ENCODE peak calls at places on chromosomes 4 and X, in ten cellular contexts. One of them, this sample, is unnamed.

GRCh38 chrX:106670631-106671030 is 55.9 kb upstream of the RNF128 start:
- DNase-seq in H1: no peak
- DNase-seq in esophagus muscularis mucosa: no peak
- DNase-seq in GM12878: no peak
- DNase-seq in K562: no peak
- DNase-seq in upper lobe of left lung: no peak
- DNase-seq in SK-N-SH: no peak
- DNase-seq in suprapubic skin: no peak
- DNase-seq in sigmoid colon: no peak
- DNase-seq in stomach: no peak
- DNase-seq in this sample: no peak

GRCh38 chr4:61201562-61202099 is 1.5 kb downstream of the ADGRL3 start:
- DNase-seq in suprapubic skin: no peak
- DNase-seq in SK-N-SH: peak
- DNase-seq in upper lobe of left lung: no peak
- DNase-seq in GM12878: no peak
- DNase-seq in sigmoid colon: peak
- DNase-seq in H1: no peak
- DNase-seq in stomach: no peak
- DNase-seq in esophagus muscularis mucosa: no peak
- DNase-seq in K562: no peak
- DNase-seq in this sample: no peak

GRCh38 chr4:40446785-40447184 is 111.7 kb downstream of the CHRNA9 start:
- DNase-seq in SK-N-SH: no peak
- DNase-seq in suprapubic skin: no peak
- DNase-seq in H1: no peak
- DNase-seq in K562: no peak
- DNase-seq in GM12878: no peak
- DNase-seq in stomach: no peak
- DNase-seq in sigmoid colon: no peak
- DNase-seq in esophagus muscularis mucosa: no peak
- DNase-seq in upper lobe of left lung: no peak
- DNase-seq in this sample: no peak

GRCh38 chr4:31674313-31674947 is 954.3 kb downstream of the PCDH7 start:
- DNase-seq in K562: no peak
- DNase-seq in GM12878: no peak
- DNase-seq in esophagus muscularis mucosa: no peak
- DNase-seq in H1: no peak
- DNase-seq in upper lobe of left lung: no peak
- DNase-seq in SK-N-SH: peak
- DNase-seq in stomach: no peak
- DNase-seq in sigmoid colon: no peak
- DNase-seq in suprapubic skin: no peak
- DNase-seq in this sample: no peak

GRCh38 chrX:964831-965416 is 247.5 kb downstream of the CRLF2 start:
- DNase-seq in esophagus muscularis mucosa: no peak
- DNase-seq in H1: no peak
- DNase-seq in sigmoid colon: no peak
- DNase-seq in GM12878: no peak
- DNase-seq in stomach: no peak
- DNase-seq in SK-N-SH: no peak
- DNase-seq in K562: no peak
- DNase-seq in suprapubic skin: no peak
- DNase-seq in upper lobe of left lung: no peak
- DNase-seq in this sample: no peak

GRCh38 chr4:52780206-52780605 is 29.0 kb upstream of the ERVMER34-1 start:
- DNase-seq in H1: no peak
- DNase-seq in stomach: no peak
- DNase-seq in sigmoid colon: no peak
- DNase-seq in K562: no peak
- DNase-seq in esophagus muscularis mucosa: peak
- DNase-seq in upper lobe of left lung: no peak
- DNase-seq in GM12878: no peak
- DNase-seq in suprapubic skin: no peak
- DNase-seq in SK-N-SH: no peak
- DNase-seq in this sample: no peak

GRCh38 chrX:40005290-40006011 is 92.3 kb downstream of the BCOR start:
- DNase-seq in suprapubic skin: no peak
- DNase-seq in H1: no peak
- DNase-seq in K562: no peak
- DNase-seq in sigmoid colon: no peak
- DNase-seq in stomach: no peak
- DNase-seq in upper lobe of left lung: no peak
- DNase-seq in esophagus muscularis mucosa: no peak
- DNase-seq in GM12878: no peak
- DNase-seq in SK-N-SH: no peak
- DNase-seq in this sample: no peak

GRCh38 chr4:159229164-159229563 is 126.3 kb downstream of the RAPGEF2 start:
- DNase-seq in upper lobe of left lung: no peak
- DNase-seq in K562: no peak
- DNase-seq in suprapubic skin: no peak
- DNase-seq in esophagus muscularis mucosa: no peak
- DNase-seq in stomach: no peak
- DNase-seq in sigmoid colon: no peak
- DNase-seq in GM12878: no peak
- DNase-seq in H1: no peak
- DNase-seq in SK-N-SH: no peak
- DNase-seq in this sample: no peak

DNA sequence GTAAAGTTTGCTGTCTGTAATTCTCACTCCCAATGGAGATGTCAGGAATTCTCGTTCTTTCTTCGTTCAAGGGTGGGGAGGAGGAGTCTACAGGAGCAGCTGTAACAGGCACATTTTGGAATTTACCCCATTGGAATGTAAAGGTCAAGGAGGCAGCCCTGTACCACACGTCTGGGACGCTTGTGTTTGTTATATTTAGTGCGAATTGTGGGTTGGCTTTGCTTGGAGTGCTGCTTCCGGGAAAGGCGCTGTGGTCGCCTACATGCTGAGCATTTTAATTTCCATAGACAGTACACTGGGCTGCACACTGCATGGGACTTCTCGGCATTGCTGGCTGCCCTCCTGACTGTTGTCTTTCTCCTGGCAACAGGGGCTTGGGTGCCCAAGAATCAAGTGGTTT is 12.8 kb downstream of the GYG2 start:
- DNase-seq in H1: no peak
- DNase-seq in K562: no peak
- DNase-seq in suprapubic skin: no peak
- DNase-seq in upper lobe of left lung: no peak
- DNase-seq in SK-N-SH: no peak
- DNase-seq in sigmoid colon: no peak
- DNase-seq in stomach: no peak
- DNase-seq in esophagus muscularis mucosa: no peak
- DNase-seq in GM12878: no peak
- DNase-seq in this sample: no peak
- TF ChIP-seq EP300 in H1: no peak
- TF ChIP-seq EP300 in K562: no peak
- TF ChIP-seq EP300 in suprapubic skin: no peak
- TF ChIP-seq EP300 in upper lobe of left lung: no peak
- TF ChIP-seq EP300 in SK-N-SH: no peak
- TF ChIP-seq EP300 in sigmoid colon: no peak
- TF ChIP-seq EP300 in stomach: no peak
- TF ChIP-seq EP300 in esophagus muscularis mucosa: no peak
- TF ChIP-seq EP300 in GM12878: no peak
- TF ChIP-seq EP300 in this sample: no peak

GRCh38 chrX:10749113-10749512 is 128.7 kb upstream of the MID1 start:
- DNase-seq in GM12878: no peak
- DNase-seq in upper lobe of left lung: no peak
- DNase-seq in H1: no peak
- DNase-seq in K562: no peak
- DNase-seq in sigmoid colon: no peak
- DNase-seq in SK-N-SH: no peak
- DNase-seq in esophagus muscularis mucosa: no peak
- DNase-seq in stomach: no peak
- DNase-seq in suprapubic skin: no peak
- DNase-seq in this sample: no peak

GRCh38 chrX:10741003-10741402 is 120.6 kb upstream of the MID1 start:
- DNase-seq in GM12878: no peak
- DNase-seq in SK-N-SH: peak
- DNase-seq in H1: no peak
- DNase-seq in stomach: no peak
- DNase-seq in K562: no peak
- DNase-seq in esophagus muscularis mucosa: no peak
- DNase-seq in suprapubic skin: no peak
- DNase-seq in sigmoid colon: no peak
- DNase-seq in upper lobe of left lung: no peak
- DNase-seq in this sample: no peak

GRCh38 chrX:10741496-10742048 is 121.2 kb upstream of the MID1 start:
- DNase-seq in H1: no peak
- DNase-seq in sigmoid colon: no peak
- DNase-seq in suprapubic skin: no peak
- DNase-seq in SK-N-SH: no peak
- DNase-seq in K562: no peak
- DNase-seq in esophagus muscularis mucosa: no peak
- DNase-seq in GM12878: no peak
- DNase-seq in stomach: no peak
- DNase-seq in upper lobe of left lung: no peak
- DNase-seq in this sample: no peak

DNA sequence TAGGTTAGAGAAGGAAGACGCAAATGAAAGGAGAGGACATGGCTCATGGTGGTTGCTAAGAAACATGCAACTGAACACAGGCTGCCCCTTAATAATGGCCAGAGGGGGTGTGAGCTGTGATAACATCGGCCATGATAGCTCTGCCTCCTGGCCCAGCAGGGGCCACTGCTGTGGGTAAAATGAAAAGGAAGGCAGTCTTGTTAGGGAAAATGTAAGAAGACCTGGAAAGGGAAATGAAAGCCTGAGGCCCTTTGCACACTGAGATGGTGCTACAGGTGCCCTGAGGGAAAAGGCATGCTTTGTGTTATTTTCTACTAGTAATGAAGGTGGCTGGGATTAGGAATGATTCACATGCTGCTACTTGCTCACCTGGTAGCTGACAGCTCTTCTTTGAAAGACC is 123.6 kb upstream of the MID1 start:
- DNase-seq in stomach: no peak
- DNase-seq in GM12878: no peak
- DNase-seq in K562: no peak
- DNase-seq in sigmoid colon: no peak
- DNase-seq in suprapubic skin: no peak
- DNase-seq in upper lobe of left lung: no peak
- DNase-seq in esophagus muscularis mucosa: no peak
- DNase-seq in SK-N-SH: peak
- DNase-seq in H1: no peak
- DNase-seq in this sample: no peak
- TF ChIP-seq POLR2AphosphoS5 in stomach: no peak
- TF ChIP-seq POLR2AphosphoS5 in GM12878: no peak
- TF ChIP-seq POLR2AphosphoS5 in K562: no peak
- TF ChIP-seq POLR2AphosphoS5 in sigmoid colon: no peak
- TF ChIP-seq POLR2AphosphoS5 in suprapubic skin: no peak
- TF ChIP-seq POLR2AphosphoS5 in upper lobe of left lung: no peak
- TF ChIP-seq POLR2AphosphoS5 in esophagus muscularis mucosa: no peak
- TF ChIP-seq POLR2AphosphoS5 in SK-N-SH: no peak
- TF ChIP-seq POLR2AphosphoS5 in H1: no peak
- TF ChIP-seq POLR2AphosphoS5 in this sample: no peak

GRCh38 chr4:82765134-82765533 is 33.5 kb downstream of the SCD5 start:
- DNase-seq in GM12878: no peak
- DNase-seq in suprapubic skin: no peak
- DNase-seq in SK-N-SH: no peak
- DNase-seq in H1: no peak
- DNase-seq in esophagus muscularis mucosa: no peak
- DNase-seq in K562: no peak
- DNase-seq in stomach: no peak
- DNase-seq in upper lobe of left lung: no peak
- DNase-seq in sigmoid colon: no peak
- DNase-seq in this sample: no peak
- TF ChIP-seq EP300 in GM12878: no peak
- TF ChIP-seq EP300 in suprapubic skin: no peak
- TF ChIP-seq EP300 in SK-N-SH: no peak
- TF ChIP-seq EP300 in H1: no peak
- TF ChIP-seq EP300 in esophagus muscularis mucosa: no peak
- TF ChIP-seq EP300 in K562: no peak
- TF ChIP-seq EP300 in stomach: no peak
- TF ChIP-seq EP300 in upper lobe of left lung: no peak
- TF ChIP-seq EP300 in sigmoid colon: no peak
- TF ChIP-seq EP300 in this sample: no peak

GRCh38 chr4:5040839-5041238 is 10.4 kb upstream of the STK32B start:
- DNase-seq in stomach: no peak
- DNase-seq in esophagus muscularis mucosa: no peak
- DNase-seq in K562: no peak
- DNase-seq in SK-N-SH: no peak
- DNase-seq in suprapubic skin: no peak
- DNase-seq in H1: no peak
- DNase-seq in sigmoid colon: no peak
- DNase-seq in GM12878: no peak
- DNase-seq in upper lobe of left lung: no peak
- DNase-seq in this sample: no peak

GRCh38 chr4:5039800-5040199 is 11.5 kb upstream of the STK32B start:
- DNase-seq in suprapubic skin: no peak
- DNase-seq in H1: no peak
- DNase-seq in stomach: no peak
- DNase-seq in GM12878: no peak
- DNase-seq in K562: no peak
- DNase-seq in sigmoid colon: no peak
- DNase-seq in esophagus muscularis mucosa: no peak
- DNase-seq in upper lobe of left lung: no peak
- DNase-seq in SK-N-SH: no peak
- DNase-seq in this sample: no peak

GRCh38 chr4:5036239-5036638 is 15.0 kb upstream of the STK32B start:
- DNase-seq in H1: no peak
- DNase-seq in K562: peak
- DNase-seq in suprapubic skin: no peak
- DNase-seq in stomach: no peak
- DNase-seq in esophagus muscularis mucosa: no peak
- DNase-seq in GM12878: no peak
- DNase-seq in SK-N-SH: no peak
- DNase-seq in sigmoid colon: no peak
- DNase-seq in upper lobe of left lung: no peak
- DNase-seq in this sample: no peak

GRCh38 chr4:5034206-5034605 is 14.9 kb upstream of the CYTL1 start:
- DNase-seq in SK-N-SH: no peak
- DNase-seq in GM12878: no peak
- DNase-seq in K562: no peak
- DNase-seq in esophagus muscularis mucosa: no peak
- DNase-seq in H1: no peak
- DNase-seq in stomach: no peak
- DNase-seq in suprapubic skin: no peak
- DNase-seq in upper lobe of left lung: no peak
- DNase-seq in sigmoid colon: no peak
- DNase-seq in this sample: no peak

DNA sequence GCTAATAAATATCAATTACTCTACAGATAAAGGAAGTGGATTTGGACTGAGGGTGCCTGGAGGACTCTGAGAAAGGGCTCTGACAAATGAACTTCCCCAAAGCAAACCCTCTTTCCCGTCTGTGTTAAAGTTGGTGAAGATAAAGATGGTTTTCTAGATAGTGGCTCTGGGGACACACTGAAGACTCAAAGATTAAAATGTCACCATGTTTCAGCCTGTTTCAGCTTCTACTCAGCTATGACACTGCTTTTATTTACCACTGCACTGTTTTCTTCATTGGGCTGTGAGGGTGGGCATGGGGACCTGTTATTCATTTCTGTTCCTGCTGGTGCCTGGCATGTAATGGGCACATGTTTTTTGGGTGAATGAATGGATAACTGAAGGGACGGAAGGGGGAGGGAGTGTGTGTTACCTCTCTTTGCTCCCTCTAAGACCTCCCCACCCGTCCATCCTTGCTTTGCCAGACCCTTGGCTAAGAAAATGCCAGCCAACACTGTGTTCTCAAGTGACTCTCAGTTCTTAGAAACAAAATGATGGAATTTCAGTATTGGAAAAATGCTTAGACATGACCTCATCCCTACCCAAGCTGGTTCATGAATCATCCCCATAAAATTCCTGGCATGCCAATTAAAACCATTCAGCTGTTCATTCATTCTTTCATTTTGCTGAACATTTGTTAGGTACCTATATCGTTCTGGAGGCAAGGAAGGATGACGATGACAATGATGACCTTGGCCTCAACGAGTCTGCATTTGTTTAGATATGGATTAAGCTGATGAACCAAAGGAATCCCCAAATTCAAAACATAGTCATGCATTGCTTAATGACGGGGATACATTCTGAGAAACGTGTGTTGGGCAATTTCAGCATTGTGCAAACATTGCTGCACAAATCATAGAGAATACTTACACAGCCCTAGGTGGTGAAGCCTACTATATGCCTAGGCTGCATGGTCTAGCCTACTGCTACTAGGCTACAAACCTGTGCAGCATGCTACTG is 13.4 kb upstream of the STK32B start:
- DNase-seq in SK-N-SH: no peak
- DNase-seq in upper lobe of left lung: peak
- DNase-seq in stomach: no peak
- DNase-seq in suprapubic skin: no peak
- DNase-seq in K562: peak
- DNase-seq in H1: no peak
- DNase-seq in esophagus muscularis mucosa: no peak
- DNase-seq in GM12878: no peak
- DNase-seq in sigmoid colon: no peak
- DNase-seq in this sample: peak
- TF ChIP-seq POLR2AphosphoS5 in SK-N-SH: no peak
- TF ChIP-seq POLR2AphosphoS5 in upper lobe of left lung: no peak
- TF ChIP-seq POLR2AphosphoS5 in stomach: peak
- TF ChIP-seq POLR2AphosphoS5 in suprapubic skin: peak
- TF ChIP-seq POLR2AphosphoS5 in K562: no peak
- TF ChIP-seq POLR2AphosphoS5 in H1: no peak
- TF ChIP-seq POLR2AphosphoS5 in esophagus muscularis mucosa: peak
- TF ChIP-seq POLR2AphosphoS5 in GM12878: no peak
- TF ChIP-seq POLR2AphosphoS5 in sigmoid colon: no peak
- TF ChIP-seq POLR2AphosphoS5 in this sample: peak

This sample was measured in transverse colon.